ENCODE peak calls at places on chromosomes 11 and 22, in five cellular contexts. P, Q, G, E and N are unnamed samples.
A peak's percentile ranks its signal among the peaks of the same experiment; 100 is the strongest.

GRCh38 chr11:78961938-78962701 is 387.5 kb upstream of the NARS2 start:
- DNase-seq in P (no peak), Q (peak; percentile 69), G (no peak), E (peak; percentile 74), N (no peak)

GRCh38 chr11:30230714-30231113 is at the start of gene FSHB:
- DNase-seq in P (no peak), Q (no peak), G (no peak), E (no peak), N (no peak)

GRCh38 chr22:42970029-42970428 is 44.9 kb downstream of the PACSIN2 start:
- DNase-seq in P (no peak), Q (no peak), G (no peak), E (peak; percentile 69), N (no peak)

GRCh38 chr22:30324008-30324730 is 2.6 kb downstream of the TBC1D10A start:
- DNase-seq in P (no peak), Q (no peak), G (peak; percentile 75), E (no peak), N (peak; percentile 68)

GRCh38 chr11:79466411-79466810 is 25.6 kb upstream of the TENM4 start:
- DNase-seq in P (no peak), Q (no peak), G (peak; percentile 71), E (peak; percentile 30), N (no peak)

GRCh38 chr11:29616611-29617010 is 400.2 kb downstream of the KCNA4 start:
- DNase-seq in P (no peak), Q (no peak), G (peak; percentile 30), E (no peak), N (no peak)

GRCh38 chr11:37881741-37882140 is 1283.7 kb upstream of the RAG2 start:
- DNase-seq in P (no peak), Q (no peak), G (no peak), E (no peak), N (no peak)

GRCh38 chr11:100467821-100468508 is 219.1 kb upstream of the ARHGAP42 start:
- DNase-seq in P (no peak), Q (no peak), G (no peak), E (no peak), N (no peak)

GRCh38 chr11:128603003-128603715 is 15.8 kb upstream of the ETS1 start:
- DNase-seq in P (no peak), Q (no peak), G (no peak), E (no peak), N (no peak)

GRCh38 chr11:61378713-61379313 is 13.6 kb upstream of the TMEM216 start:
- DNase-seq in P (peak; percentile 46), Q (no peak), G (peak; percentile 99), E (peak; percentile 77), N (no peak)

GRCh38 chr11:110793556-110793955 is 81.3 kb upstream of the ARHGAP20 start:
- DNase-seq in P (no peak), Q (peak; percentile 27), G (no peak), E (no peak), N (no peak)

GRCh38 chr11:27370374-27370773 is 7.4 kb upstream of the CCDC34 start:
- DNase-seq in P (no peak), Q (no peak), G (no peak), E (no peak), N (no peak)

DNA sequence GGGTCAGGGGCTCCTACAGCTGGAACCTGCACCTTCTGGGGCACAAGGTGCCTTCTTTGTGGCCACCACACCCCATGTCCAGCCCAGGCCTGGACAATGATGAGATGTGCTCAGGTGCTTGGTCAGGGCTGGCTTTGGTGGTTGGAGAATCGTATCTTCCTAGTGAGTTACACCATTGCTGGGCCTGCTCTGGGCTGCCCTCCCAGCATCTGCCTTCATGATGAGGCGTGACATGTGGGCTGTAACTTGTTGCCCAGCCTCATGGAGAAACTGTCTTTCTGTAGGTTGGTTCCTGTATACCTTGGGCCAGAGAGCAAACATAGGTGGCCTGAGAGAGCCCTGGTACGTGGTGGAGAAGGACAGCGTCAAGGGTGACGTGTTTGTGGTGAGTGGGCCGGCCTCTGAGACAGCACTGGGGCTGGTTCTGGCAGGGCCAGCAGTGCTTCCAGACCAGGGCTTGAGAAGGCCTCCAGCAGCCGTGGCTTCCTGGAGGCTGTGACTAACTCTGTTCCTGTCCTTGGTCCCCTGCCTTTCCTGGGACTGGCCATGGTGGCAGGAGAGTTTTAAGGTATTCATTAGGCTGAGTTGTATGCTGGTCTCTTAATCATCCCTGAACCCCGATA is 18.1 kb downstream of the TRMU start:
- DNase-seq in P (peak; percentile 74), Q (no peak), G (no peak), E (no peak), N (no peak)
- H3K4me1 ChIP-seq in P (peaks cover 66% of the 10 kb centered on the region), Q (no peaks in the 10 kb centered on the region), G (no peaks in the 10 kb centered on the region), E (peaks cover 4% of the 10 kb centered on the region), N (no peaks in the 10 kb centered on the region)

DNA sequence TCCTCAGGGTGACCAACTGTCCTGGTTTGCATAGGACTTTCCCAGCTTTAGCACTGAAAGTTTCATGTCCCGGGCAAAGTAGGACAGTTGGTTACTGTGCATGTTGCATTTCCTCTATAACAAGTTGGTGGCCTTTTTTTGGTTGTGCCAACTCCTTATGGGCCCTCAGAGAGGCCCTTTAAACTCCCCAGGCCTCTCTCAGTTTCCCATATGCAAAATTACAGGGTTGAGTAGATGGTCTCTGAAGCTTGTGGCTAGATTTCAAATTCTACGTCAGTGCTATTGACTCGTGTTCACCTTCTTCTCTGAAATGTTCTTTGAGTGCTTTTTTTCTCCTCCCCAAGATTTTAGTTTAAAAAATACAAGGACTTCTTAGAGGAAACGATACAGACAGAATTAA is 92.5 kb downstream of the MYO18B start:
- DNase-seq in P (no peak), Q (no peak), G (no peak), E (no peak), N (no peak)
- H3K4me3 ChIP-seq in P (no peak overlapping the region), Q (no peak overlapping the region), G (no peak overlapping the region), E (no peak overlapping the region), N (no peak overlapping the region)

GRCh38 chr11:114182471-114182968 is 113.7 kb upstream of the NNMT start:
- DNase-seq in P (no peak), Q (no peak), G (no peak), E (no peak), N (no peak)

GRCh38 chr11:114181752-114182151 is 114.4 kb upstream of the NNMT start:
- DNase-seq in P (no peak), Q (no peak), G (no peak), E (no peak), N (no peak)

GRCh38 chr11:114181195-114181594 is 115.0 kb upstream of the NNMT start:
- DNase-seq in P (no peak), Q (no peak), G (no peak), E (no peak), N (no peak)

GRCh38 chr11:114185436-114185835 is 110.8 kb upstream of the NNMT start:
- DNase-seq in P (no peak), Q (no peak), G (no peak), E (no peak), N (no peak)

GRCh38 chr11:114183041-114183511 is 113.1 kb upstream of the NNMT start:
- DNase-seq in P (peak; percentile 66), Q (no peak), G (no peak), E (no peak), N (peak; percentile 66)
- H3K4me1 ChIP-seq in P (peaks cover 87% of the 10 kb centered on the region), Q (peaks cover 2% of the 10 kb centered on the region), G (peaks cover 63% of the 10 kb centered on the region), E (no peaks in the 10 kb centered on the region), N (peaks cover 66% of the 10 kb centered on the region)

GRCh38 chr11:9691865-9692264 is 28.0 kb downstream of the SWAP70 start:
- DNase-seq in P (no peak), Q (no peak), G (no peak), E (peak; percentile 68), N (no peak)

GRCh38 chr11:9689721-9690120 is 25.8 kb downstream of the SWAP70 start:
- DNase-seq in P (no peak), Q (no peak), G (peak; percentile 26), E (no peak), N (no peak)

GRCh38 chr11:9687736-9688494 is 24.0 kb downstream of the SWAP70 start:
- DNase-seq in P (no peak), Q (no peak), G (peak; percentile 70), E (no peak), N (no peak)

GRCh38 chr11:9692696-9693095 is 28.8 kb downstream of the SWAP70 start:
- DNase-seq in P (no peak), Q (no peak), G (no peak), E (no peak), N (no peak)

DNA sequence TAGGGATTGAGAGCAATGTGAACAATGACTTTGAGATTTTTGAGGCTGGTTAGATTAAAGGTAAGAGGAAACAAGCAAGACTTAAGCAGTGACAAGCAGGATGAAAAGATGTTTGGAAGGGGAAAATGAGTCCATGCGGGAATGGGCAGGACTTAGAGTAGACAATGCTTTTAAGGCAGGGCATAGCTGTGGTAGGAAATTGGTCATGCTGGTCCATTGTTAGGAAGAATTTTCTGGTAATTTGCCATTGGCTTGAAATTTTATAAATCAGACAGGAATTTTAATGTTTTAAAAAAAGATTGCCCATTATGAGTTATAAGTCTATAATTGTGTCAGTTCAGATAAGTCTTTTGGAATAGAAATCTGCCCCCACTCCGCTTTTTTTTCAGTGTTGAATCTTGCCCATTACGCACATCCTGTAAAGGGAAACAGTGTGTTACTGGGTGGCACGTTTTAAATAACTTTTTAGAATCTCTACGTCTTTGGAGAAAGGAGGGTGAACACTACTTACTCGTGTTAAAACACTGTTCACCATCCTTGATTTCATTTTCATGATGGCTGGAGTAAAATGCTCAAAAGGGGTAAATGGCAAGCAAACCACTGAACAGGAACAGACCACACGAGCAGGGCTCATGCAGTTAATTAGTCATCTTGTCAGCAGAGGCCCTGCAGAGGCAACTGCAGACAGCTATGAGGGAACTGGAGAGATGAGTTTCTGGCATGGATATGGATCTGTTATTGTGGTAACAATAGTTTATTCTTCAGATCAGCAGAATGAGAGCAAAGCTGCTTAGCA is 25.0 kb downstream of the SWAP70 start:
- DNase-seq in P (peak; percentile 37), Q (no peak), G (peak; percentile 71), E (peak; percentile 49), N (no peak)
- H3K4me3 ChIP-seq in P (no peak overlapping the region), Q (no peak overlapping the region), G (peak overlapping the region; percentile 31), E (no peak overlapping the region), N (no peak overlapping the region)